ENCODE peak calls at places on chromosomes 3 and 15, in eight cellular contexts. Q, W, B, C, R, F, O and Y are unnamed samples. For H3K4me1, the result is how much of the 10 kb centered on the place peaks cover.

GRCh38 chr3:14689247-14689980 is 14.5 kb downstream of the C3orf20 start:
- DNase-seq in Q (no peak), W (no peak), B (no peak), C (no peak), R (no peak), F (no peak), O (no peak), Y (no peak)

GRCh38 chr15:67083135-67083766 is 17.8 kb downstream of the SMAD3 start:
- DNase-seq in Q (no peak), W (peak), B (no peak), C (no peak), R (no peak), F (no peak), O (no peak), Y (no peak)

GRCh38 chr15:96267463-96267862 is 63.0 kb upstream of the NR2F2 start:
- DNase-seq in Q (peak), W (no peak), B (no peak), C (no peak), R (no peak), F (no peak), O (no peak), Y (no peak)

GRCh38 chr3:67685499-67685898 is 31.1 kb upstream of the SUCLG2 start:
- DNase-seq in Q (no peak), W (no peak), B (no peak), C (no peak), R (no peak), F (no peak), O (no peak), Y (no peak)

GRCh38 chr3:13085081-13085845 is 12.0 kb upstream of the IQSEC1 start:
- DNase-seq in Q (no peak), W (no peak), B (no peak), C (no peak), R (no peak), F (no peak), O (no peak), Y (no peak)

GRCh38 chr3:69143605-69144004 is 21.2 kb upstream of the LMOD3 start:
- DNase-seq in Q (no peak), W (peak), B (no peak), C (peak), R (no peak), F (no peak), O (no peak), Y (no peak)

GRCh38 chr3:100008081-100008698 is 106.1 kb downstream of the FILIP1L start:
- DNase-seq in Q (no peak), W (no peak), B (no peak), C (no peak), R (no peak), F (no peak), O (no peak), Y (no peak)

GRCh38 chr3:9878700-9879099 is 1.4 kb downstream of the CIDEC start:
- DNase-seq in Q (no peak), W (no peak), B (no peak), C (peak), R (peak), F (peak), O (no peak), Y (no peak)

GRCh38 chr3:7144696-7145308 is 283.9 kb downstream of the GRM7 start:
- DNase-seq in Q (no peak), W (no peak), B (no peak), C (peak), R (peak), F (no peak), O (no peak), Y (no peak)
- TF ChIP-seq CTCF in Q (no peak), W (no peak), B (no peak), C (peak), R (no peak), F (no peak), O (peak), Y (no peak)

GRCh38 chr3:51942603-51943450 is 664 bp downstream of the PARP3 start:
- DNase-seq in Q (no peak), W (peak), B (no peak), C (peak), R (peak), F (peak), O (peak), Y (peak)
- TF ChIP-seq POLR2A in Q (no peak), W (no peak), B (no peak), C (peak), R (no peak), F (no peak), O (peak), Y (no peak)

GRCh38 chr3:50270841-50271240 is 1.9 kb downstream of the SEMA3B start:
- DNase-seq in Q (no peak), W (no peak), B (no peak), C (no peak), R (no peak), F (no peak), O (no peak), Y (no peak)

GRCh38 chr3:50268703-50269451 is at the start of gene SEMA3B:
- DNase-seq in Q (no peak), W (no peak), B (no peak), C (peak), R (peak), F (peak), O (peak), Y (peak)

GRCh38 chr3:50270422-50270831 is 1.5 kb downstream of the SEMA3B start:
- DNase-seq in Q (no peak), W (peak), B (no peak), C (no peak), R (no peak), F (no peak), O (no peak), Y (peak)

GRCh38 chr3:50269460-50269859 is 513 bp downstream of the SEMA3B start:
- DNase-seq in Q (no peak), W (no peak), B (no peak), C (no peak), R (no peak), F (no peak), O (no peak), Y (no peak)

DNA sequence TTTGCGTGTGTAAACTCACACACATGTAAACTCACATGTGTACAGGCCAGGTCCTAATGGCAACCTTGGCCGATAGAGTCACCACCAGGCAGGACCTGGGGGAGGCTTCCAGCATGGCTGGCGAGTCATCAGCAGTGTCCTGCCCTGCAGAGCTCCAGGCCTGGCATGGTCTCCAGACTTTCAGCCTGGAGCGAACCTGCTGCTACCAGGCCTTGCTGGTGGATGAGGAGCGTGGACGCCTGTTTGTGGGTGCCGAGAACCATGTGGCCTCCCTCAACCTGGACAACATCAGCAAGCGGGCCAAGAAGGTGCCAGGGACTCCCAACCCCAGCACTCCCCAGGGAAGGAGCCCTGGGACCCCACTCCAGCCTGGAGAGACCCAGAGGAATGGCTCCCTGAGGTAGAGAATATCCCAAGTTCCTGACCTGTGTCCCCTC is 1.0 kb downstream of the SEMA3B start:
- DNase-seq in Q (no peak), W (peak), B (no peak), C (no peak), R (no peak), F (no peak), O (no peak), Y (peak)
- H3K4me1 ChIP-seq in Q (half or more), W (half or more), B (half or more), C (half or more), R (half or more), F (half or more), O (half or more), Y (under half)

GRCh38 chr15:45456212-45457106 is 66.1 kb downstream of the SLC30A4 start:
- DNase-seq in Q (no peak), W (peak), B (peak), C (peak), R (peak), F (peak), O (peak), Y (peak)
- TF ChIP-seq CTCF in Q (no peak), W (no peak), B (no peak), C (no peak), R (no peak), F (no peak), O (no peak), Y (no peak)

GRCh38 chr3:105868745-105869530 is at the start of gene CBLB:
- DNase-seq in Q (peak), W (peak), B (peak), C (peak), R (peak), F (peak), O (peak), Y (peak)
- TF ChIP-seq POLR2A in Q (peak), W (peak), B (no peak), C (peak), R (peak), F (peak), O (peak), Y (peak)

GRCh38 chr15:31214158-31214863 is 112.3 kb upstream of the KLF13 start:
- DNase-seq in Q (no peak), W (no peak), B (no peak), C (peak), R (no peak), F (no peak), O (no peak), Y (no peak)
- H3K4me1 ChIP-seq in Q (under half), W (under half), B (half or more), C (under half), R (under half), F (under half), O (under half), Y (under half)

GRCh38 chr3:103923907-103924306 is 1442.8 kb upstream of the ALCAM start:
- DNase-seq in Q (no peak), W (no peak), B (no peak), C (no peak), R (no peak), F (no peak), O (no peak), Y (no peak)

GRCh38 chr3:103918336-103918735 is 1448.4 kb upstream of the ALCAM start:
- DNase-seq in Q (no peak), W (no peak), B (no peak), C (no peak), R (no peak), F (no peak), O (no peak), Y (no peak)

GRCh38 chr3:103924544-103924943 is 1442.2 kb upstream of the ALCAM start:
- DNase-seq in Q (no peak), W (no peak), B (no peak), C (no peak), R (no peak), F (no peak), O (no peak), Y (no peak)

GRCh38 chr3:103919327-103919726 is 1447.4 kb upstream of the ALCAM start:
- DNase-seq in Q (no peak), W (no peak), B (no peak), C (no peak), R (no peak), F (no peak), O (no peak), Y (no peak)
- TF ChIP-seq CTCF in Q (no peak), W (no peak), B (no peak), C (no peak), R (no peak), F (no peak), O (no peak), Y (no peak)